ENCODE peak calls at places on chromosomes 2 and 18, in eight cellular contexts. A is K562, P is neuronal stem cell, J is cardiac muscle cell, I is stomach, V is NT2/D1, E is breast epithelium, K is right lobe of liver. B is an unnamed sample. For H3K4me1, the result is how much of the 10 kb centered on the place peaks cover.

GRCh38 chr2:86263956-86264355 is 64.7 kb downstream of the MRPL35 start:
- DNase-seq in E (no peak), K (no peak), V (no peak), A (no peak), I (no peak), J (no peak), P (no peak), B (no peak)

GRCh38 chr2:67561411-67561965 is 164.4 kb downstream of the ETAA1 start:
- DNase-seq in K (no peak), E (no peak), J (peak), I (peak), A (peak), V (no peak), P (no peak), B (peak)

GRCh38 chr2:27249891-27250651 is 12.8 kb downstream of the SLC30A3 start:
- DNase-seq in E (no peak), I (peak), J (peak), P (peak), A (peak), K (peak), V (peak), B (peak)

GRCh38 chr2:132691556-132691955 is 21.6 kb upstream of the LYPD1 start:
- DNase-seq in A (no peak), V (no peak), K (no peak), I (no peak), P (no peak), J (no peak), E (no peak), B (no peak)

GRCh38 chr2:180033993-180034894 is 27.1 kb upstream of the CWC22 start:
- DNase-seq in K (no peak), E (no peak), A (no peak), I (no peak), P (peak), V (peak), J (peak), B (no peak)

GRCh38 chr18:23311346-23312103 is 141.6 kb upstream of the RIOK3 start:
- DNase-seq in A (no peak), K (peak), I (no peak), V (no peak), E (no peak), P (no peak), J (peak), B (no peak)

GRCh38 chr2:45332567-45332966 is 278.5 kb downstream of the SRBD1 start:
- DNase-seq in P (no peak), J (no peak), K (no peak), I (no peak), V (no peak), E (no peak), A (no peak), B (no peak)

GRCh38 chr18:32427084-32427933 is 43.4 kb downstream of the GAREM1 start:
- DNase-seq in V (no peak), P (no peak), E (no peak), K (no peak), I (no peak), A (no peak), J (peak), B (no peak)

GRCh38 chr2:226215902-226216503 is 583.6 kb downstream of the IRS1 start:
- DNase-seq in J (peak), K (peak), P (peak), E (no peak), V (peak), A (peak), I (peak), B (peak)

GRCh38 chr2:2800697-2801096 is 469.6 kb upstream of the MYT1L start:
- DNase-seq in A (no peak), V (no peak), I (no peak), K (no peak), J (no peak), P (no peak), E (no peak), B (no peak)

GRCh38 chr2:50346586-50347351 is 685.2 kb downstream of the NRXN1 start:
- DNase-seq in I (no peak), E (no peak), P (peak), K (no peak), V (no peak), A (no peak), J (no peak), B (no peak)

GRCh38 chr2:73418343-73418742 is 32.7 kb downstream of the ALMS1 start:
- DNase-seq in J (peak), K (peak), I (peak), E (peak), P (no peak), V (no peak), A (no peak), B (no peak)

GRCh38 chr18:43506935-43507334 is 229.6 kb upstream of the SYT4 start:
- DNase-seq in P (no peak), V (no peak), K (no peak), I (no peak), J (no peak), A (no peak), E (no peak), B (no peak)

GRCh38 chr2:181077128-181077709 is 96.8 kb downstream of the UBE2E3 start:
- DNase-seq in E (no peak), P (peak), J (peak), I (no peak), A (peak), K (no peak), V (no peak), B (peak)

GRCh38 chr2:226903179-226903578 is 67.3 kb downstream of the RHBDD1 start:
- DNase-seq in E (no peak), I (no peak), P (no peak), J (peak), K (no peak), A (no peak), V (no peak), B (no peak)

GRCh38 chr18:36688020-36688965 is 140.5 kb downstream of the TPGS2 start:
- DNase-seq in J (peak), A (peak), E (peak), I (peak), V (peak), K (peak), P (peak), B (peak)

GRCh38 chr18:63454497-63454896 is 22.3 kb upstream of the SERPINB5 start:
- DNase-seq in V (no peak), J (no peak), P (no peak), A (no peak), I (no peak), K (no peak), E (no peak), B (no peak)

GRCh38 chr18:49368161-49368875 is 92.1 kb downstream of the DYM start:
- DNase-seq in A (no peak), P (no peak), E (peak), I (peak), V (no peak), K (peak), J (no peak), B (no peak)

GRCh38 chr2:28300921-28301341 is 91.7 kb upstream of the FOSL2 start:
- DNase-seq in A (no peak), E (no peak), J (peak), K (no peak), P (no peak), V (no peak), I (no peak), B (no peak)

GRCh38 chr18:36017232-36017631 is 44.8 kb downstream of the RMP24 start:
- DNase-seq in A (no peak), I (no peak), K (no peak), P (no peak), J (no peak), V (no peak), E (no peak), B (no peak)

GRCh38 chr2:239095475-239095874 is 247.6 kb downstream of the TWIST2 start:
- DNase-seq in P (no peak), V (no peak), I (no peak), J (no peak), E (no peak), A (no peak), K (no peak), B (no peak)

GRCh38 chr2:189076572-189076971 is 102.4 kb downstream of the COL3A1 start:
- DNase-seq in V (no peak), I (no peak), A (no peak), P (no peak), K (no peak), E (no peak), J (peak), B (no peak)

GRCh38 chr2:144421606-144422510 is 98.1 kb downstream of the ZEB2 start:
- DNase-seq in K (no peak), A (no peak), J (no peak), P (no peak), E (no peak), I (no peak), V (no peak), B (no peak)

GRCh38 chr2:26562811-26563645 is 78.1 kb downstream of the CIB4 start:
- DNase-seq in J (peak), I (peak), P (no peak), E (peak), K (peak), A (no peak), V (no peak), B (no peak)

GRCh38 chr18:41073372-41073954 is 881.6 kb upstream of the PIK3C3 start:
- DNase-seq in A (no peak), E (no peak), K (no peak), P (no peak), V (no peak), J (peak), I (no peak), B (no peak)

GRCh38 chr18:848062-848795 is 36.2 kb upstream of the YES1 start:
- DNase-seq in K (peak), E (no peak), A (no peak), J (no peak), I (peak), V (no peak), P (no peak), B (peak)

GRCh38 chr2:23436346-23437099 is 51.5 kb downstream of the KLHL29 start:
- DNase-seq in I (peak), A (no peak), P (no peak), V (no peak), J (no peak), E (peak), K (no peak), B (no peak)

GRCh38 chr2:43484323-43484930 is 111.4 kb downstream of the THADA start:
- DNase-seq in J (peak), I (no peak), A (peak), V (peak), P (peak), K (no peak), E (no peak), B (peak)

GRCh38 chr2:33810046-33810835 is 211.1 kb upstream of the FAM98A start:
- DNase-seq in A (no peak), I (no peak), P (no peak), V (peak), E (no peak), K (no peak), J (no peak), B (no peak)

GRCh38 chr2:133377021-133377481 is 191.2 kb downstream of the NCKAP5 start:
- DNase-seq in A (no peak), I (no peak), E (no peak), K (no peak), V (no peak), J (no peak), P (no peak), B (no peak)

GRCh38 chr18:42578781-42579180 is 536.7 kb downstream of the RIT2 start:
- DNase-seq in V (no peak), J (peak), E (no peak), A (no peak), I (no peak), K (no peak), P (no peak), B (no peak)

GRCh38 chr2:174859563-174860169 is 95.4 kb upstream of the CHRNA1 start:
- DNase-seq in K (no peak), V (no peak), E (no peak), P (no peak), A (no peak), I (no peak), J (no peak), B (no peak)

GRCh38 chr2:73285162-73285739 is 973 bp upstream of the FBXO41 start:
- DNase-seq in P (no peak), A (no peak), K (no peak), E (no peak), J (no peak), V (no peak), I (no peak), B (no peak)

GRCh38 chr2:159030674-159031380 is 62.4 kb downstream of the TANC1 start:
- DNase-seq in I (peak), A (peak), J (peak), V (peak), E (no peak), P (peak), K (no peak), B (peak)

GRCh38 chr2:121686218-121686617 is 37.0 kb upstream of the CLASP1 start:
- DNase-seq in K (no peak), J (no peak), A (no peak), I (no peak), P (no peak), V (no peak), E (no peak), B (no peak)

GRCh38 chr18:21053127-21053526 is 58.5 kb downstream of the ROCK1 start:
- DNase-seq in J (peak), P (no peak), I (no peak), E (no peak), A (no peak), K (no peak), V (no peak), B (no peak)

GRCh38 chr2:201234167-201235139 is 25.9 kb upstream of the CASP8 start:
- DNase-seq in E (no peak), K (no peak), J (no peak), P (no peak), V (no peak), I (no peak), A (no peak), B (no peak)

GRCh38 chr2:201233192-201234166 is 26.9 kb upstream of the CASP8 start:
- DNase-seq in A (peak), K (peak), I (peak), J (peak), E (peak), V (no peak), P (no peak), B (peak)

GRCh38 chr2:201235865-201236811 is 24.2 kb upstream of the CASP8 start:
- DNase-seq in K (no peak), J (peak), P (peak), V (peak), I (no peak), E (peak), A (peak), B (no peak)

GRCh38 chr2:201228912-201229290 is 31.4 kb upstream of the CASP8 start:
- DNase-seq in J (no peak), V (no peak), A (no peak), I (no peak), E (no peak), P (no peak), K (no peak), B (no peak)

GRCh38 chr2:201232125-201232815 is 28.1 kb upstream of the CASP8 start:
- DNase-seq in I (peak), P (peak), K (peak), A (peak), E (peak), V (peak), J (peak), B (peak)
- H3K4me1 ChIP-seq in I (under half), P (under half), K (under half), A (under half), E (under half), V (under half), J (under half), B (under half)

GRCh38 chr2:9232886-9233285 is 26.3 kb downstream of the ASAP2 start:
- DNase-seq in I (no peak), A (no peak), V (no peak), P (no peak), J (no peak), E (no peak), K (no peak), B (no peak)

GRCh38 chr2:9231291-9232165 is 24.9 kb downstream of the ASAP2 start:
- DNase-seq in J (no peak), P (no peak), V (no peak), K (no peak), A (no peak), I (peak), E (no peak), B (no peak)

GRCh38 chr2:9230881-9231280 is 24.3 kb downstream of the ASAP2 start:
- DNase-seq in K (no peak), A (no peak), J (no peak), V (no peak), I (no peak), E (no peak), P (no peak), B (no peak)

GRCh38 chr2:9230051-9230802 is 23.6 kb downstream of the ASAP2 start:
- DNase-seq in P (no peak), E (no peak), K (no peak), I (no peak), A (no peak), V (no peak), J (peak), B (no peak)

DNA sequence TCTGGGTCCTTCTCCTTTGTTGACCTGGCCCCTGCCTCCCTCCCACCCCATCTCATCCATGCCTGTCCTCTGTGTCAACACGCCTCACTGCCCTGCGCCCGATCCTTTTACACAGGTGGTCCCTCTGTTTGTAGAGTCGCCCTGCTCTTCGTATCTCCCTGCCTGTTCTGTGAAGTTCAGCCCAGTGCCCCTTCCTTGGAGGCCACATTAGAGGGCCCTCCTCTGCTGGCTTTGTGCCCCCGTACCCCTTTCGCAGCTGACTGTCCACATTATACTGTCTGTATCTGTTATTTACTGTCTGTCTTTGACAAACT is 25.5 kb downstream of the ASAP2 start:
- DNase-seq in V (no peak), P (no peak), I (no peak), K (no peak), A (no peak), E (no peak), J (no peak), B (no peak)
- H3K4me1 ChIP-seq in V (under half), P (under half), I (half or more), K (under half), A (under half), E (under half), J (under half), B (under half)

GRCh38 chr18:58671122-58671940 is at the start of gene MALT1:
- DNase-seq in V (peak), J (peak), P (peak), E (peak), I (peak), A (peak), K (peak), B (peak)

GRCh38 chr18:58669731-58670379 is 1.4 kb upstream of the MALT1 start:
- DNase-seq in P (no peak), E (no peak), I (no peak), K (no peak), A (no peak), V (no peak), J (no peak), B (no peak)

GRCh38 chr18:58671941-58672565 is 788 bp downstream of the MALT1 start:
- DNase-seq in V (peak), A (peak), P (no peak), K (no peak), E (no peak), I (peak), J (peak), B (no peak)

GRCh38 chr18:58668897-58669296 is 2.4 kb upstream of the MALT1 start:
- DNase-seq in P (no peak), A (no peak), I (no peak), E (no peak), V (no peak), K (no peak), J (no peak), B (no peak)

DNA sequence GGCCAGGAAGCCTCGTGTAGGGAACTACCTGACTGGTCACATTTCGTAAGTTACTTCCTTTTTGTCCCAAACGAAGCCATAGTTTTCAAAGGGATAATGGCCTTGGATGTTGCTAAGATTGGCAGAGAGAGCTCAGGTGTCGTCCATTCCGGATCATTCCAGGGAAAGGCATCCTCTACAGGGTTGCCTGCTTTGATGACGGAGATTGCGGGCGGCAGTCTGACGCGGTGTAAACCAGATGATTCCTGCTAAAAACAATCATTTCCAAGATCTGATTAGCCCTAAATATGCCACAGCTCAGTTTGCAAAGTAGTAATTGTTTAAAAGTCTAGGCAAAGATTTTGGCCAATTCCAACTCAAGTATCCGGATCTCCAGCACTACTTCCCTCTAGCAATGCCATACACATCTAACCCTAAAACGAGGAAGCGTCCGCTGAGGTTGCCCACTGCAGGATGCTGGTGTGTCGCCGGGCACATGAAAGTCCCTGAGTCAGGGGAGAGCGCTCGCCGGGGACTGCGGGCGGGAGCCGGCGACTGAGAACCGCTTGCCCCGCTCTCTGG is 624 bp upstream of the MALT1 start:
- DNase-seq in A (no peak), E (no peak), I (no peak), K (no peak), J (no peak), P (no peak), V (no peak), B (no peak)
- H3K4me1 ChIP-seq in A (under half), E (under half), I (under half), K (under half), J (under half), P (under half), V (under half), B (under half)

GRCh38 chr2:207110310-207110709 is 55.4 kb downstream of the KLF7 start:
- DNase-seq in V (no peak), I (no peak), K (no peak), J (no peak), E (no peak), P (no peak), A (no peak), B (no peak)
- H3K4me1 ChIP-seq in V (under half), I (under half), K (under half), J (under half), E (under half), P (under half), A (under half), B (under half)

DNA sequence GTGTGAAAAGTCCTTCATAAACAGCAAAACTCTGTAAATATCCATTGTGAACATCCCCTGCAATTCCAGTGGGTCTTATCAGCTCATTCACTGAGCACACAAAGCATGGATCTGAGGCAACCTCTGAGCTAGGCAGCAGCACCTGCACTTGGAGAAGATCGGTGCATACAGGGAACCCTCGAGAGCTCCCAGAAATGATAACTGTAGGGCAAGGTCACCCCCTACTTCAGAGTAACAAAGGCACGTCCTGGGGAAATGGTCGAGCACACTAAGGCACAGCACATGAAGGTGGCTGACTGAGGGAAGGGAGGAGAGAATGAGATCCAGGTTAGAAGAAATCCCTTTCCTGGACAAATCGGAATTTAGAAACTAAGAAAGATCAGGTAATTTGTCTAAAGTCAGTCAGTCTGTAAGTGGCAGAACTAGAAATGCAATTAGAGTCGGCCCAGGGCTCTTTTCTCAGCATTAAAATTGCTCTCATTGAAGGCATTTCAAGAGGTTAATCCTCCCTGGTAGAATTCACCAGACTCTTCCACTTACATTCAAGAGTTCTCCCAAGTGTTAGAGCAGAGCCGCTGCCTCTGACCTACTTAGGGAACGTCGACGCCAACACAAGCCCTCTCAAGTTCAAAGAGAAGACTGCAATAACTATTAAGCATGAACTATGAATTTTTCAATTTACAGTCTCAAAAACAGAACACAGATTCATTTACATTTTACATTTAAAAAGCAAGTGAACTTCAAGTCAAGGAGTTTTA is 45.9 kb downstream of the PXDN start:
- DNase-seq in V (no peak), I (peak), E (no peak), J (peak), A (no peak), K (no peak), P (no peak), B (no peak)
- H3K4me1 ChIP-seq in V (under half), I (under half), E (under half), J (under half), A (under half), K (under half), P (under half), B (under half)

GRCh38 chr2:69171070-69171811 is 158.3 kb downstream of the ANTXR1 start:
- DNase-seq in I (peak), A (no peak), E (peak), J (no peak), V (no peak), P (no peak), K (no peak), B (no peak)
- H3K4me1 ChIP-seq in I (under half), A (under half), E (under half), J (under half), V (under half), P (under half), K (under half), B (under half)